ENCODE peak calls at places on chromosomes 13 and 19, in six cellular contexts. C, E, M, N, T and Q are unnamed samples.
A peak's percentile ranks its signal among the peaks of the same experiment; 100 is the strongest.

GRCh38 chr13:45825124-45825650 is 26.4 kb downstream of the SIAH3 start:
- DNase-seq in C (no peak), E (no peak), M (no peak), N (no peak), T (no peak), Q (no peak)

GRCh38 chr13:44373601-44374347 is at the start of gene SERP2:
- DNase-seq in C (no peak), E (no peak), M (peak; percentile 76), N (no peak), T (peak; percentile 34), Q (no peak)

GRCh38 chr19:20247016-20247683 is 80.1 kb downstream of the ZNF486 start:
- DNase-seq in C (peak; percentile 5), E (no peak), M (no peak), N (peak; percentile 54), T (peak; percentile 1), Q (no peak)

GRCh38 chr19:48481846-48482639 is 12.9 kb downstream of the CYTH2 start:
- DNase-seq in C (no peak), E (no peak), M (no peak), N (no peak), T (no peak), Q (no peak)

GRCh38 chr19:35388277-35389054 is 17.6 kb downstream of the GPR42 start:
- DNase-seq in C (no peak), E (no peak), M (no peak), N (no peak), T (no peak), Q (no peak)

GRCh38 chr13:25037057-25037813 is 58.7 kb upstream of the PABPC3 start:
- DNase-seq in C (peak; percentile 68), E (no peak), M (no peak), N (peak; percentile 51), T (peak; percentile 49), Q (no peak)

GRCh38 chr13:110845520-110845919 is 69.3 kb downstream of the ANKRD10 start:
- DNase-seq in C (no peak), E (no peak), M (no peak), N (no peak), T (no peak), Q (no peak)

GRCh38 chr19:28401739-28402138 is 811.2 kb downstream of the UQCRFS1 start:
- DNase-seq in C (no peak), E (no peak), M (no peak), N (no peak), T (no peak), Q (no peak)

GRCh38 chr13:36866232-36866631 is 47.2 kb downstream of the RFXAP start:
- DNase-seq in C (no peak), E (no peak), M (no peak), N (no peak), T (no peak), Q (no peak)

GRCh38 chr13:40920826-40921225 is 98.3 kb downstream of the ELF1 start:
- DNase-seq in C (peak; percentile 19), E (no peak), M (no peak), N (no peak), T (peak; percentile 55), Q (no peak)

GRCh38 chr13:74575729-74576125 is 441.5 kb upstream of the KLF12 start:
- DNase-seq in C (peak; percentile 49), E (peak; percentile 29), M (peak; percentile 92), N (peak; percentile 72), T (peak; percentile 72), Q (no peak)

GRCh38 chr13:110127986-110128511 is 178.9 kb downstream of the COL4A1 start:
- DNase-seq in C (peak; percentile 47), E (no peak), M (no peak), N (no peak), T (peak; percentile 85), Q (no peak)

GRCh38 chr13:98482476-98483444 is 94.1 kb downstream of the STK24 start:
- DNase-seq in C (no peak), E (peak; percentile 31), M (peak; percentile 87), N (no peak), T (peak; percentile 73), Q (no peak)

DNA sequence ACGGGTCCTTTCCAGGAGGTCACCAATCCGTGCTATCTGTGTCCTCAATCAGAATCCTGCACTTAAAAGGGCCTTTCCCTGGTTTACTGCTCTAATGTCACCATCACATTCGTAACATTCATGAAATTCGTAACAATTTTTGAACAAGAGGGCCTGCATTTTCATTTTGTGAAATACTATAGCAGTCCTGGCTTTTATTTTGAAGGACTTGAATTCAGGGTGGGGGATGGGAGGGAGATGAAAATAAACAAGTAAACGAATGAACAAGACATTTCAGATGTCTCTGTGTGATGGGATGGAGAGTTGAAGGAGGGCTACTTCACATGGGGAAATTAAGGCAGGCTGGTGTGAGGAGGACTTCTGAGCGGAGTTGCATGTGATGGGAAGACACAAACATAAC is 281.0 kb downstream of the TSHZ3 start:
- DNase-seq in C (no peak), E (no peak), M (no peak), N (no peak), T (no peak), Q (no peak)
- H3K9me3 ChIP-seq in C (no peaks in the 10 kb centered on the region), E (no peaks in the 10 kb centered on the region), M (no peaks in the 10 kb centered on the region), N (no peaks in the 10 kb centered on the region), T (no peaks in the 10 kb centered on the region), Q (no peaks in the 10 kb centered on the region)

DNA sequence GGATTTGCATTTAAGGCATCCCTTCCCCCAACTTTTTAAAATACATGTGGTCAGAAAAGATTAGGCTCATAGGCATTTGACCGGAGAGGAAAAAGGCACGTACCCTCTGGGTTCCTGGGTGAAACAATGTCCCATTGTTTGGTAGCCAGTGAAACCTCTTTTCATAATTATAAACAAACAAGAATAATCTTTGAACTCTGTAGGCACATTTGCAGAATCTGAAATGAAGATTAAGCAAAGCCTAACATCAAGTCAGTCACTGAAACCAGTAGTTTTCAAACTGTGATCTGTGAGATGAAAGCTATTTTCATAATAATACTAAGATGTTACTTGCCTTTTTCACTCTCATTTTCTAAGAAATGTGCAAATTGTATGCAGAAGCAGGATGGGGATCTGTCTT is 105.3 kb downstream of the WDFY2 start:
- DNase-seq in C (no peak), E (no peak), M (no peak), N (no peak), T (no peak), Q (no peak)
- H3K27ac ChIP-seq in C (no peak overlapping the region), E (no peak overlapping the region), M (no peak overlapping the region), N (no peak overlapping the region), T (no peak overlapping the region), Q (no peak overlapping the region)

GRCh38 chr19:51136333-51136732 is 5.8 kb upstream of the SIGLEC7 start:
- DNase-seq in C (no peak), E (no peak), M (no peak), N (no peak), T (no peak), Q (no peak)
- H3K4me1 ChIP-seq in C (no peaks in the 10 kb centered on the region), E (no peaks in the 10 kb centered on the region), M (no peaks in the 10 kb centered on the region), N (peaks cover 32% of the 10 kb centered on the region), T (no peaks in the 10 kb centered on the region), Q (peaks cover 7% of the 10 kb centered on the region)

GRCh38 chr19:52391135-52391534 is 6.5 kb upstream of the ZNF528 start:
- DNase-seq in C (no peak), E (no peak), M (no peak), N (no peak), T (no peak), Q (no peak)
- H3K9me3 ChIP-seq in C (peaks cover 45% of the 10 kb centered on the region), E (peaks cover 55% of the 10 kb centered on the region), M (peaks cover 19% of the 10 kb centered on the region), N (peaks cover 39% of the 10 kb centered on the region), T (peaks cover 1% of the 10 kb centered on the region), Q (peaks cover 32% of the 10 kb centered on the region)

DNA sequence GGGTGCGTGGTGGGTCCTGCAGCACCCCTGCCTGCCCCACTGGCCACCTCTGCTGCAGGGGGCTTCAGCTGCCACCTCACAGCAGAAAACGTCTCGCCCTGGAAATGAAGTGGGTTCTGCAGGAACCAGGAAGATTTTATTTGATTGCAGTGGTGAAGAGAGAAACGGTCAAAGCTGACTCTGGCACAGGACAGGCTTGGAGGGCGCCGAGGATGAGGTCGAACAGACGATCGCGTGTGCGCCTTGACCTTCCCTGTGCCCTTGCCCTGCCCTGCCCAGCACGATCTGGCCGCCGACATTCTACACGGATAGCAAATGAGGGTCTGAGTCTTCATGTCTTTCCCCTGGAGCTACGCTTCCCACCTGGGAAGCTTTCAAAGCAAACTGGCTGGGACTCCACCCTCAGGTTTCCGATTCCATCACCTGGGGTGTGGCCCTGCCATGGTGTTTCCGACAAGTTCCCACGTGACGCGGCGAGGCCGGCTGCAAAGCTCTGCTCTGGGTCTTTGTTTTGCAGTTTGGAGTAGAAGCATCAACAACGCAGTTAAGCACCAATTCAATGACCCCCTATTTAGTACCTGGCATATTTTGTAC is 50.3 kb upstream of the TUBGCP3 start:
- DNase-seq in C (peak; percentile 6), E (no peak), M (peak; percentile 68), N (no peak), T (no peak), Q (no peak)
- H3K27ac ChIP-seq in C (no peak overlapping the region), E (no peak overlapping the region), M (no peak overlapping the region), N (no peak overlapping the region), T (no peak overlapping the region), Q (no peak overlapping the region)

GRCh38 chr19:18868380-18869230 is 27.4 kb downstream of the CERS1 start:
- DNase-seq in C (no peak), E (no peak), M (peak; percentile 76), N (no peak), T (no peak), Q (no peak)

GRCh38 chr19:18867199-18867598 is 28.8 kb downstream of the CERS1 start:
- DNase-seq in C (no peak), E (no peak), M (no peak), N (no peak), T (no peak), Q (no peak)

GRCh38 chr19:18869231-18869575 is 26.8 kb downstream of the CERS1 start:
- DNase-seq in C (no peak), E (no peak), M (peak; percentile 75), N (no peak), T (no peak), Q (no peak)

GRCh38 chr19:18866800-18867123 is 29.2 kb downstream of the CERS1 start:
- DNase-seq in C (no peak), E (no peak), M (no peak), N (no peak), T (no peak), Q (no peak)

GRCh38 chr19:18867751-18868150 is 28.2 kb downstream of the CERS1 start:
- DNase-seq in C (no peak), E (no peak), M (no peak), N (no peak), T (no peak), Q (no peak)
- H3K4me1 ChIP-seq in C (no peaks in the 10 kb centered on the region), E (no peaks in the 10 kb centered on the region), M (no peaks in the 10 kb centered on the region), N (peaks cover 4% of the 10 kb centered on the region), T (no peaks in the 10 kb centered on the region), Q (peaks cover 11% of the 10 kb centered on the region)

GRCh38 chr19:31818740-31819228 is 469.5 kb upstream of the TSHZ3 start:
- DNase-seq in C (no peak), E (no peak), M (no peak), N (no peak), T (no peak), Q (no peak)

GRCh38 chr19:31821346-31821745 is 472.1 kb upstream of the TSHZ3 start:
- DNase-seq in C (no peak), E (no peak), M (no peak), N (no peak), T (peak; percentile 3), Q (no peak)

GRCh38 chr19:31825134-31826094 is 476.2 kb upstream of the TSHZ3 start:
- DNase-seq in C (no peak), E (no peak), M (no peak), N (no peak), T (no peak), Q (no peak)

DNA sequence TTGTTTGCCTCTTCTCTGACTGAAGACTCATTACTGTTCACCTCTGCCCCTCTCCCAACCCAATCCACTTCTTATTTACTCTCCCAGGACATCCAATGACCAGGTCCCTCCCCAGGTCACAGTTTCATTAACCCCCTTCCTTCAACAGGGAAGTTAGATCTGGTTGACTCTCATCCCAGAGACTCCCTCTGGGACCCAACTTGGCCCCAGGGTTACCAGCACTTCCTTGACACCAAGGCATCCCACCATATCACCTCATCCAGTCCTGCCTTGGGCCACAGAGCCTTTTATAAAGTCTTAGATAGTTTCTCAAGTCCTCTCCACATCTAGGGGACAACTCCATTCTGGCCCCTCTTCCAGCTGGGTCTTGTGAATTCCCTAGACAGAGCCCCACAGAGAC is 470.6 kb upstream of the TSHZ3 start:
- DNase-seq in C (no peak), E (no peak), M (no peak), N (no peak), T (no peak), Q (no peak)
- H3K9me3 ChIP-seq in C (no peaks in the 10 kb centered on the region), E (no peaks in the 10 kb centered on the region), M (peaks cover 1% of the 10 kb centered on the region), N (no peaks in the 10 kb centered on the region), T (no peaks in the 10 kb centered on the region), Q (no peaks in the 10 kb centered on the region)